ENCODE peak calls at places on chromosomes 1 and 21, in nine cellular contexts. A is T follicular helper cell; K is activated effector memory CD4-positive, alpha-beta T cell treated with Interleukin-2 at 50 U/mL for 16 hours; S is AG08396; I is KG1; V is M059J; X is lower leg skin; T is stimulated activated CD4-positive, alpha-beta T cell treated with anti-CD3 and anti-CD28 coated beads, TNF-alpha, amount 100 ng/mL, for 1 hour; J is NCI-H1092. Y is an unnamed sample.
A peak's percentile ranks its signal among the peaks of the same experiment; 100 is the strongest.

GRCh38 chr1:168628807-168629206 is 52.4 kb downstream of the XCL1 start:
- DNase-seq in A (no peak), K (no peak), S (no peak), I (no peak), V (peak; percentile 98), X (no peak), T (no peak), J (no peak), Y (peak; percentile 98)

GRCh38 chr1:8822383-8823294 is 5.2 kb upstream of the RERE start:
- DNase-seq in A (no peak), K (no peak), S (peak; percentile 76), I (no peak), V (peak; percentile 99), X (peak; percentile 57), T (no peak), J (peak; percentile 80), Y (no peak)

GRCh38 chr1:201790261-201790660 is 38.7 kb upstream of the IPO9 start:
- DNase-seq in A (no peak), K (no peak), S (peak; percentile 43), I (no peak), V (peak; percentile 77), X (no peak), T (no peak), J (no peak), Y (no peak)

GRCh38 chr1:239212841-239213240 is 173.5 kb upstream of the CHRM3 start:
- DNase-seq in A (no peak), K (no peak), S (no peak), I (no peak), V (no peak), X (no peak), T (no peak), J (no peak), Y (no peak)

GRCh38 chr21:15122241-15122640 is 57.4 kb upstream of the NRIP1 start:
- DNase-seq in A (no peak), K (no peak), S (no peak), I (no peak), V (no peak), X (no peak), T (no peak), J (no peak), Y (no peak)

GRCh38 chr1:154117642-154118041 is 37.2 kb downstream of the NUP210L start:
- DNase-seq in A (no peak), K (no peak), S (no peak), I (no peak), V (no peak), X (no peak), T (no peak), J (no peak), Y (no peak)

GRCh38 chr1:39691383-39692151 is at the start of gene HPCAL4:
- DNase-seq in A (peak; percentile 89), K (peak; percentile 90), S (peak; percentile 82), I (no peak), V (peak; percentile 92), X (peak; percentile 75), T (peak; percentile 88), J (peak; percentile 100), Y (no peak)

GRCh38 chr1:7885513-7886298 is 32.8 kb upstream of the UTS2 start:
- DNase-seq in A (no peak), K (no peak), S (peak; percentile 27), I (no peak), V (no peak), X (peak; percentile 32), T (no peak), J (no peak), Y (peak; percentile 5)

GRCh38 chr1:10694274-10694632 is 102.2 kb downstream of the CASZ1 start:
- DNase-seq in A (peak; percentile 58), K (no peak), S (no peak), I (peak; percentile 14), V (peak; percentile 53), X (no peak), T (peak; percentile 13), J (peak; percentile 69), Y (no peak)

GRCh38 chr1:179814513-179814838 is 63.1 kb downstream of the TOR1AIP2 start:
- DNase-seq in A (no peak), K (no peak), S (peak; percentile 81), I (no peak), V (no peak), X (no peak), T (no peak), J (no peak), Y (no peak)

GRCh38 chr1:184882649-184883303 is 91.5 kb downstream of the NIBAN1 start:
- DNase-seq in A (no peak), K (no peak), S (no peak), I (no peak), V (peak; percentile 70), X (no peak), T (no peak), J (no peak), Y (no peak)

GRCh38 chr1:173258484-173259264 is 51.5 kb upstream of the TNFSF4 start:
- DNase-seq in A (no peak), K (no peak), S (peak; percentile 41), I (no peak), V (peak; percentile 87), X (no peak), T (no peak), J (no peak), Y (no peak)

GRCh38 chr1:11563560-11564069 is 84.7 kb downstream of the DISP3 start:
- DNase-seq in A (no peak), K (no peak), S (no peak), I (peak; percentile 3), V (peak; percentile 34), X (no peak), T (no peak), J (peak; percentile 73), Y (no peak)

GRCh38 chr1:117433943-117434342 is 66.7 kb downstream of the MAN1A2 start:
- DNase-seq in A (no peak), K (no peak), S (no peak), I (no peak), V (peak; percentile 14), X (no peak), T (no peak), J (no peak), Y (no peak)

GRCh38 chr1:12078938-12079861 is 16.1 kb downstream of the TNFRSF8 start:
- DNase-seq in A (peak; percentile 6), K (no peak), S (peak; percentile 65), I (no peak), V (peak; percentile 51), X (no peak), T (no peak), J (peak; percentile 38), Y (no peak)

GRCh38 chr1:57839488-57839887 is 415.6 kb upstream of the DAB1 start:
- DNase-seq in A (no peak), K (no peak), S (no peak), I (no peak), V (no peak), X (no peak), T (no peak), J (peak; percentile 51), Y (no peak)

GRCh38 chr21:41648591-41649031 is 118.2 kb downstream of the RIPK4 start:
- DNase-seq in A (no peak), K (no peak), S (no peak), I (no peak), V (peak; percentile 93), X (no peak), T (no peak), J (no peak), Y (no peak)

GRCh38 chr1:37255111-37255795 is 219.1 kb upstream of the ZC3H12A start:
- DNase-seq in A (no peak), K (no peak), S (peak; percentile 14), I (no peak), V (peak; percentile 13), X (no peak), T (no peak), J (peak; percentile 63), Y (no peak)

GRCh38 chr1:171742577-171742922 is 685 bp upstream of the VAMP4 start:
- DNase-seq in A (no peak), K (no peak), S (no peak), I (no peak), V (peak; percentile 71), X (peak; percentile 59), T (no peak), J (peak; percentile 46), Y (no peak)

GRCh38 chr1:223810586-223810985 is 35.2 kb downstream of the TP53BP2 start:
- DNase-seq in A (no peak), K (no peak), S (no peak), I (no peak), V (no peak), X (no peak), T (no peak), J (no peak), Y (no peak)

GRCh38 chr1:63714482-63714760 is 59.4 kb upstream of the ROR1 start:
- DNase-seq in A (no peak), K (no peak), S (no peak), I (no peak), V (no peak), X (no peak), T (no peak), J (no peak), Y (no peak)

GRCh38 chr1:53359225-53359933 is 31.5 kb upstream of the LRP8 start:
- DNase-seq in A (no peak), K (no peak), S (no peak), I (no peak), V (no peak), X (no peak), T (no peak), J (no peak), Y (no peak)

GRCh38 chr1:89865498-89866385 is 44.9 kb downstream of the LRRC8D start:
- DNase-seq in A (no peak), K (no peak), S (peak; percentile 49), I (no peak), V (peak; percentile 89), X (no peak), T (no peak), J (no peak), Y (peak; percentile 12)